ENCODE peak calls at places on chromosome 22, in five cellular contexts. One of them, this sample, is unnamed.

GRCh38 chr22:18078329-18079041 is 695 bp downstream of the PEX26 start:
- DNase-seq in CD4-positive, CD25-positive, alpha-beta regulatory T cell: peak; percentile 6
- DNase-seq in IMR-90: peak; percentile 19
- DNase-seq in cardiac muscle cell: no peak
- DNase-seq in GM23248: peak; percentile 69
- DNase-seq in this sample: peak; percentile 72

GRCh38 chr22:38239101-38239761 is 33.6 kb downstream of the TMEM184B start:
- DNase-seq in CD4-positive, CD25-positive, alpha-beta regulatory T cell: no peak
- DNase-seq in IMR-90: peak; percentile 98
- DNase-seq in cardiac muscle cell: peak; percentile 25
- DNase-seq in GM23248: peak; percentile 98
- DNase-seq in this sample: no peak

GRCh38 chr22:41369089-41369745 is 12.5 kb upstream of the TEF start:
- DNase-seq in CD4-positive, CD25-positive, alpha-beta regulatory T cell: no peak
- DNase-seq in IMR-90: no peak
- DNase-seq in cardiac muscle cell: no peak
- DNase-seq in GM23248: no peak
- DNase-seq in this sample: no peak

GRCh38 chr22:30474683-30475424 is 3.0 kb upstream of the SEC14L3 start:
- DNase-seq in CD4-positive, CD25-positive, alpha-beta regulatory T cell: no peak
- DNase-seq in IMR-90: no peak
- DNase-seq in cardiac muscle cell: no peak
- DNase-seq in GM23248: no peak
- DNase-seq in this sample: no peak

GRCh38 chr22:30310881-30311771 is 15.6 kb downstream of the TBC1D10A start:
- DNase-seq in CD4-positive, CD25-positive, alpha-beta regulatory T cell: no peak
- DNase-seq in IMR-90: peak; percentile 61
- DNase-seq in cardiac muscle cell: peak; percentile 42
- DNase-seq in GM23248: peak; percentile 84
- DNase-seq in this sample: peak; percentile 82

GRCh38 chr22:31210830-31211503 is 1.1 kb upstream of the LIMK2 start:
- DNase-seq in CD4-positive, CD25-positive, alpha-beta regulatory T cell: no peak
- DNase-seq in IMR-90: no peak
- DNase-seq in cardiac muscle cell: no peak
- DNase-seq in GM23248: no peak
- DNase-seq in this sample: peak; percentile 47

GRCh38 chr22:17514092-17514491 is 49.2 kb upstream of the SLC25A18 start:
- DNase-seq in CD4-positive, CD25-positive, alpha-beta regulatory T cell: no peak
- DNase-seq in IMR-90: no peak
- DNase-seq in cardiac muscle cell: peak; percentile 3
- DNase-seq in GM23248: no peak
- DNase-seq in this sample: peak; percentile 51

GRCh38 chr22:39814899-39815298 is 78.7 kb downstream of the ENTHD1 start:
- DNase-seq in CD4-positive, CD25-positive, alpha-beta regulatory T cell: no peak
- DNase-seq in IMR-90: peak; percentile 18
- DNase-seq in cardiac muscle cell: no peak
- DNase-seq in GM23248: peak; percentile 16
- DNase-seq in this sample: no peak

GRCh38 chr22:46678785-46679700 is 58.9 kb downstream of the GRAMD4 start:
- DNase-seq in CD4-positive, CD25-positive, alpha-beta regulatory T cell: no peak
- DNase-seq in IMR-90: peak; percentile 71
- DNase-seq in cardiac muscle cell: no peak
- DNase-seq in GM23248: peak; percentile 63
- DNase-seq in this sample: no peak

GRCh38 chr22:40818747-40819662 is at the start of gene SLC25A17:
- DNase-seq in CD4-positive, CD25-positive, alpha-beta regulatory T cell: peak; percentile 84
- DNase-seq in IMR-90: peak; percentile 69
- DNase-seq in cardiac muscle cell: peak; percentile 93
- DNase-seq in GM23248: peak; percentile 94
- DNase-seq in this sample: peak; percentile 95

GRCh38 chr22:39152511-39153219 is at the start of gene CBX7:
- DNase-seq in CD4-positive, CD25-positive, alpha-beta regulatory T cell: peak; percentile 92
- DNase-seq in IMR-90: peak; percentile 76
- DNase-seq in cardiac muscle cell: peak; percentile 97
- DNase-seq in GM23248: peak; percentile 95
- DNase-seq in this sample: peak; percentile 94

GRCh38 chr22:49856343-49856742 is 2.7 kb downstream of the ZBED4 start:
- DNase-seq in CD4-positive, CD25-positive, alpha-beta regulatory T cell: no peak
- DNase-seq in IMR-90: no peak
- DNase-seq in cardiac muscle cell: no peak
- DNase-seq in GM23248: no peak
- DNase-seq in this sample: no peak

GRCh38 chr22:43228330-43228729 is 41.4 kb upstream of the TTLL12 start:
- DNase-seq in CD4-positive, CD25-positive, alpha-beta regulatory T cell: no peak
- DNase-seq in IMR-90: peak; percentile 10
- DNase-seq in cardiac muscle cell: peak; percentile 59
- DNase-seq in GM23248: peak; percentile 15
- DNase-seq in this sample: no peak

GRCh38 chr22:39287076-39287743 is 32.2 kb downstream of the RPL3 start:
- DNase-seq in CD4-positive, CD25-positive, alpha-beta regulatory T cell: no peak
- DNase-seq in IMR-90: no peak
- DNase-seq in cardiac muscle cell: no peak
- DNase-seq in GM23248: no peak
- DNase-seq in this sample: no peak

GRCh38 chr22:38247713-38248112 is 25.1 kb downstream of the TMEM184B start:
- DNase-seq in CD4-positive, CD25-positive, alpha-beta regulatory T cell: no peak
- DNase-seq in IMR-90: no peak
- DNase-seq in cardiac muscle cell: no peak
- DNase-seq in GM23248: no peak
- DNase-seq in this sample: no peak

GRCh38 chr22:40466976-40467375 is 96.6 kb downstream of the SGSM3 start:
- DNase-seq in CD4-positive, CD25-positive, alpha-beta regulatory T cell: no peak
- DNase-seq in IMR-90: no peak
- DNase-seq in cardiac muscle cell: no peak
- DNase-seq in GM23248: no peak
- DNase-seq in this sample: no peak

GRCh38 chr22:27933186-27933983 is 14.3 kb upstream of the PITPNB start:
- DNase-seq in CD4-positive, CD25-positive, alpha-beta regulatory T cell: no peak
- DNase-seq in IMR-90: no peak
- DNase-seq in cardiac muscle cell: no peak
- DNase-seq in GM23248: no peak
- DNase-seq in this sample: no peak
- H3K4me3 ChIP-seq in CD4-positive, CD25-positive, alpha-beta regulatory T cell: no peak overlapping the region
- H3K4me3 ChIP-seq in IMR-90: no peak overlapping the region
- H3K4me3 ChIP-seq in cardiac muscle cell: no peak overlapping the region
- H3K4me3 ChIP-seq in GM23248: no peak overlapping the region
- H3K4me3 ChIP-seq in this sample: no peak overlapping the region

GRCh38 chr22:48051796-48052620 is 1289.6 kb downstream of the TBC1D22A start:
- DNase-seq in CD4-positive, CD25-positive, alpha-beta regulatory T cell: no peak
- DNase-seq in IMR-90: no peak
- DNase-seq in cardiac muscle cell: no peak
- DNase-seq in GM23248: no peak
- DNase-seq in this sample: no peak
- H3K27me3 ChIP-seq in CD4-positive, CD25-positive, alpha-beta regulatory T cell: no peaks in the 10 kb centered on the region
- H3K27me3 ChIP-seq in IMR-90: no peaks in the 10 kb centered on the region
- H3K27me3 ChIP-seq in cardiac muscle cell: no peaks in the 10 kb centered on the region
- H3K27me3 ChIP-seq in GM23248: no peaks in the 10 kb centered on the region
- H3K27me3 ChIP-seq in this sample: no peaks in the 10 kb centered on the region

GRCh38 chr22:22156348-22156715 is 88.3 kb upstream of the VPREB1 start:
- DNase-seq in CD4-positive, CD25-positive, alpha-beta regulatory T cell: no peak
- DNase-seq in IMR-90: no peak
- DNase-seq in cardiac muscle cell: no peak
- DNase-seq in GM23248: no peak
- DNase-seq in this sample: no peak

GRCh38 chr22:22151308-22151707 is 93.3 kb upstream of the VPREB1 start:
- DNase-seq in CD4-positive, CD25-positive, alpha-beta regulatory T cell: no peak
- DNase-seq in IMR-90: no peak
- DNase-seq in cardiac muscle cell: no peak
- DNase-seq in GM23248: no peak
- DNase-seq in this sample: no peak

GRCh38 chr22:22156716-22157499 is 87.7 kb upstream of the VPREB1 start:
- DNase-seq in CD4-positive, CD25-positive, alpha-beta regulatory T cell: peak; percentile 50
- DNase-seq in IMR-90: peak; percentile 73
- DNase-seq in cardiac muscle cell: peak; percentile 60
- DNase-seq in GM23248: peak; percentile 72
- DNase-seq in this sample: peak; percentile 30

GRCh38 chr22:22155607-22156006 is 89.0 kb upstream of the VPREB1 start:
- DNase-seq in CD4-positive, CD25-positive, alpha-beta regulatory T cell: no peak
- DNase-seq in IMR-90: no peak
- DNase-seq in cardiac muscle cell: no peak
- DNase-seq in GM23248: no peak
- DNase-seq in this sample: no peak

GRCh38 chr22:22154068-22154467 is 90.5 kb upstream of the VPREB1 start:
- DNase-seq in CD4-positive, CD25-positive, alpha-beta regulatory T cell: no peak
- DNase-seq in IMR-90: no peak
- DNase-seq in cardiac muscle cell: no peak
- DNase-seq in GM23248: no peak
- DNase-seq in this sample: no peak
- H3K4me1 ChIP-seq in CD4-positive, CD25-positive, alpha-beta regulatory T cell: peaks cover 7% of the 10 kb centered on the region
- H3K4me1 ChIP-seq in IMR-90: no peaks in the 10 kb centered on the region
- H3K4me1 ChIP-seq in cardiac muscle cell: no peaks in the 10 kb centered on the region
- H3K4me1 ChIP-seq in GM23248: no peaks in the 10 kb centered on the region
- H3K4me1 ChIP-seq in this sample: no peaks in the 10 kb centered on the region

DNA sequence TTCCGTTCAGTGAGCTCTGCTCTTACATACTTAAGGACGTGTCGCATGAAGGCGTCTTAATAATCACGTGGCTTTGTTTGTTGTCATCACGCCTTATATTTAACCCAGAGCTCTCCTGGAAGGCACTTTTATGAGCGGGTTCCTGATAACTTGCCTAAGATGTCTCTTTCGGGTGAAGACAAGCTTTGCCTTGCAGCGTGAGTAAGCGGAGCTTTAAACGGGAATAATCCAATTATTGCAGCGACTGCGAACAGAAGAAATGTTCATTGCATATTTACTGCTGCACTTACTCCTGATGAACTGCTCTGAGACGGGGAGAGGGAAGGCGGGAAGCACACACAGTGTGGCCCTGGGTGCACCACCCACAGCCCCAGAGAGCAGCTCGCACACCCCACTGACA is 1128.1 kb downstream of the BRD1 start:
- DNase-seq in CD4-positive, CD25-positive, alpha-beta regulatory T cell: no peak
- DNase-seq in IMR-90: no peak
- DNase-seq in cardiac muscle cell: no peak
- DNase-seq in GM23248: no peak
- DNase-seq in this sample: peak; percentile 28
- H3K4me3 ChIP-seq in CD4-positive, CD25-positive, alpha-beta regulatory T cell: no peak overlapping the region
- H3K4me3 ChIP-seq in IMR-90: no peak overlapping the region
- H3K4me3 ChIP-seq in cardiac muscle cell: no peak overlapping the region
- H3K4me3 ChIP-seq in GM23248: no peak overlapping the region
- H3K4me3 ChIP-seq in this sample: no peak overlapping the region

GRCh38 chr22:23281406-23282088 is 101.2 kb downstream of the BCR start:
- DNase-seq in CD4-positive, CD25-positive, alpha-beta regulatory T cell: peak; percentile 73
- DNase-seq in IMR-90: peak; percentile 67
- DNase-seq in cardiac muscle cell: peak; percentile 89
- DNase-seq in GM23248: peak; percentile 71
- DNase-seq in this sample: peak; percentile 92

GRCh38 chr22:23278883-23279675 is 98.8 kb downstream of the BCR start:
- DNase-seq in CD4-positive, CD25-positive, alpha-beta regulatory T cell: no peak
- DNase-seq in IMR-90: no peak
- DNase-seq in cardiac muscle cell: no peak
- DNase-seq in GM23248: peak; percentile 48
- DNase-seq in this sample: peak; percentile 49

GRCh38 chr22:23281053-23281405 is 100.7 kb downstream of the BCR start:
- DNase-seq in CD4-positive, CD25-positive, alpha-beta regulatory T cell: no peak
- DNase-seq in IMR-90: no peak
- DNase-seq in cardiac muscle cell: no peak
- DNase-seq in GM23248: no peak
- DNase-seq in this sample: no peak

GRCh38 chr22:23280356-23281052 is 100.2 kb downstream of the BCR start:
- DNase-seq in CD4-positive, CD25-positive, alpha-beta regulatory T cell: no peak
- DNase-seq in IMR-90: no peak
- DNase-seq in cardiac muscle cell: no peak
- DNase-seq in GM23248: no peak
- DNase-seq in this sample: peak; percentile 41

DNA sequence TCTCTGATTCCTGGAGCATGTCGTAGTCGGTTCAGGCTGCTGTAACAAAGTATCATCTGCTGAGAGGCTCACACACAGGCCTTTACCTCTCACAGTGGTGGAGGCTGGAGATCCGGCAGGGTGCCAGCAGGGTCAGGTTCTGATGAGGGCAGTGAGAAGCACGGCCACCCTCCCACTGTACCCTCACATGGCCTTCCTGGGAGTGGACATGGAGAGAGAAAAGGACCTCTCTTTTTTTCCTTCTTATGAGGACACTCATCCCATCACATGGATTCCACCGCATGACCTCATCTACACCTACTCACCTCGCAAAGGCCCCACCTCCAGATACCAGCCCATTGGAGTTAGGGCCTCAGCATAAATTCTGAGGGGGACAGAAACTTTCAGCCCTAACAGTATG is 99.5 kb downstream of the BCR start:
- DNase-seq in CD4-positive, CD25-positive, alpha-beta regulatory T cell: no peak
- DNase-seq in IMR-90: peak; percentile 28
- DNase-seq in cardiac muscle cell: no peak
- DNase-seq in GM23248: peak; percentile 62
- DNase-seq in this sample: peak; percentile 55
- H3K27me3 ChIP-seq in CD4-positive, CD25-positive, alpha-beta regulatory T cell: no peaks in the 10 kb centered on the region
- H3K27me3 ChIP-seq in IMR-90: no peaks in the 10 kb centered on the region
- H3K27me3 ChIP-seq in cardiac muscle cell: no peaks in the 10 kb centered on the region
- H3K27me3 ChIP-seq in GM23248: no peaks in the 10 kb centered on the region
- H3K27me3 ChIP-seq in this sample: no peaks in the 10 kb centered on the region

GRCh38 chr22:32490279-32490678 is 15.7 kb downstream of the FBXO7 start:
- DNase-seq in CD4-positive, CD25-positive, alpha-beta regulatory T cell: no peak
- DNase-seq in IMR-90: no peak
- DNase-seq in cardiac muscle cell: no peak
- DNase-seq in GM23248: no peak
- DNase-seq in this sample: no peak
- H3K4me1 ChIP-seq in CD4-positive, CD25-positive, alpha-beta regulatory T cell: no peaks in the 10 kb centered on the region
- H3K4me1 ChIP-seq in IMR-90: no peaks in the 10 kb centered on the region
- H3K4me1 ChIP-seq in cardiac muscle cell: peaks cover 14% of the 10 kb centered on the region
- H3K4me1 ChIP-seq in GM23248: no peaks in the 10 kb centered on the region
- H3K4me1 ChIP-seq in this sample: no peaks in the 10 kb centered on the region

This sample was measured in right cardiac atrium.